ENCODE peak calls at places on chromosomes 7 and 10, in five cellular contexts. One of them, this sample, is unnamed.

GRCh38 chr10:31605846-31606543 is 287.0 kb downstream of the ZEB1 start:
- DNase-seq in iris pigment epithelial cell: no peak
- DNase-seq in left colon: no peak
- DNase-seq in progenitor cell of endocrine pancreas: no peak
- DNase-seq in brain microvascular endothelial cell: no peak
- DNase-seq in this sample: peak

GRCh38 chr10:88064608-88065383 is 201.4 kb downstream of the PTEN start:
- DNase-seq in iris pigment epithelial cell: peak
- DNase-seq in left colon: peak
- DNase-seq in progenitor cell of endocrine pancreas: no peak
- DNase-seq in brain microvascular endothelial cell: no peak
- DNase-seq in this sample: peak

GRCh38 chr7:367351-367841 is 77.4 kb downstream of the FOXL3 start:
- DNase-seq in iris pigment epithelial cell: no peak
- DNase-seq in left colon: no peak
- DNase-seq in progenitor cell of endocrine pancreas: no peak
- DNase-seq in brain microvascular endothelial cell: no peak
- DNase-seq in this sample: no peak

GRCh38 chr7:70923086-70923845 is 208.7 kb upstream of the GALNT17 start:
- DNase-seq in iris pigment epithelial cell: no peak
- DNase-seq in left colon: no peak
- DNase-seq in progenitor cell of endocrine pancreas: no peak
- DNase-seq in brain microvascular endothelial cell: no peak
- DNase-seq in this sample: no peak

GRCh38 chr7:55127622-55128081 is 108.8 kb downstream of the EGFR start:
- DNase-seq in iris pigment epithelial cell: peak
- DNase-seq in left colon: no peak
- DNase-seq in progenitor cell of endocrine pancreas: no peak
- DNase-seq in brain microvascular endothelial cell: peak
- DNase-seq in this sample: no peak

GRCh38 chr10:131964298-131964697 is 17.4 kb downstream of the BNIP3 start:
- DNase-seq in iris pigment epithelial cell: no peak
- DNase-seq in left colon: no peak
- DNase-seq in progenitor cell of endocrine pancreas: no peak
- DNase-seq in brain microvascular endothelial cell: no peak
- DNase-seq in this sample: no peak

GRCh38 chr7:33107136-33108066 is 1.8 kb downstream of the RP9 start:
- DNase-seq in iris pigment epithelial cell: peak
- DNase-seq in left colon: no peak
- DNase-seq in progenitor cell of endocrine pancreas: no peak
- DNase-seq in brain microvascular endothelial cell: peak
- DNase-seq in this sample: peak

GRCh38 chr7:55733584-55733983 is 129.0 kb downstream of the SEPTIN14 start:
- DNase-seq in iris pigment epithelial cell: peak
- DNase-seq in left colon: no peak
- DNase-seq in progenitor cell of endocrine pancreas: no peak
- DNase-seq in brain microvascular endothelial cell: no peak
- DNase-seq in this sample: no peak

GRCh38 chr10:97412891-97413304 is 11.8 kb upstream of the RRP12 start:
- DNase-seq in iris pigment epithelial cell: peak
- DNase-seq in left colon: no peak
- DNase-seq in progenitor cell of endocrine pancreas: no peak
- DNase-seq in brain microvascular endothelial cell: peak
- DNase-seq in this sample: no peak

GRCh38 chr10:132050191-132050590 is 15.6 kb upstream of the JAKMIP3 start:
- DNase-seq in iris pigment epithelial cell: no peak
- DNase-seq in left colon: no peak
- DNase-seq in progenitor cell of endocrine pancreas: no peak
- DNase-seq in brain microvascular endothelial cell: no peak
- DNase-seq in this sample: no peak

GRCh38 chr10:132705173-132705572 is 80.8 kb downstream of the NKX6-2 start:
- DNase-seq in iris pigment epithelial cell: no peak
- DNase-seq in left colon: peak
- DNase-seq in progenitor cell of endocrine pancreas: no peak
- DNase-seq in brain microvascular endothelial cell: no peak
- DNase-seq in this sample: no peak

GRCh38 chr10:58625070-58625469 is 112.4 kb downstream of the BICC1 start:
- DNase-seq in iris pigment epithelial cell: peak
- DNase-seq in left colon: no peak
- DNase-seq in progenitor cell of endocrine pancreas: no peak
- DNase-seq in brain microvascular endothelial cell: peak
- DNase-seq in this sample: peak

GRCh38 chr10:17179002-17179401 is 22.5 kb downstream of the TRDMT1 start:
- DNase-seq in iris pigment epithelial cell: peak
- DNase-seq in left colon: no peak
- DNase-seq in progenitor cell of endocrine pancreas: no peak
- DNase-seq in brain microvascular endothelial cell: peak
- DNase-seq in this sample: peak

GRCh38 chr10:111186385-111186784 is 109.6 kb downstream of the ADRA2A start:
- DNase-seq in iris pigment epithelial cell: no peak
- DNase-seq in left colon: no peak
- DNase-seq in progenitor cell of endocrine pancreas: no peak
- DNase-seq in brain microvascular endothelial cell: no peak
- DNase-seq in this sample: no peak

GRCh38 chr10:92822964-92823363 is 25.4 kb upstream of the EXOC6 start:
- DNase-seq in iris pigment epithelial cell: peak
- DNase-seq in left colon: no peak
- DNase-seq in progenitor cell of endocrine pancreas: no peak
- DNase-seq in brain microvascular endothelial cell: no peak
- DNase-seq in this sample: peak

GRCh38 chr7:74371381-74372059 is 82.2 kb upstream of the GTF2IRD1 start:
- DNase-seq in iris pigment epithelial cell: no peak
- DNase-seq in left colon: peak
- DNase-seq in progenitor cell of endocrine pancreas: no peak
- DNase-seq in brain microvascular endothelial cell: no peak
- DNase-seq in this sample: peak

GRCh38 chr7:104207348-104207730 is 474 bp downstream of the ORC5 start:
- DNase-seq in iris pigment epithelial cell: peak
- DNase-seq in left colon: no peak
- DNase-seq in progenitor cell of endocrine pancreas: no peak
- DNase-seq in brain microvascular endothelial cell: no peak
- DNase-seq in this sample: peak

GRCh38 chr10:124744688-124745055 is 494 bp upstream of the FAM53B start:
- DNase-seq in iris pigment epithelial cell: peak
- DNase-seq in left colon: no peak
- DNase-seq in progenitor cell of endocrine pancreas: no peak
- DNase-seq in brain microvascular endothelial cell: peak
- DNase-seq in this sample: peak

GRCh38 chr10:96313348-96313747 is 9.1 kb downstream of the DNTT start:
- DNase-seq in iris pigment epithelial cell: no peak
- DNase-seq in left colon: no peak
- DNase-seq in progenitor cell of endocrine pancreas: no peak
- DNase-seq in brain microvascular endothelial cell: no peak
- DNase-seq in this sample: no peak

GRCh38 chr7:13990319-13990983 is 985 bp upstream of the ETV1 start:
- DNase-seq in iris pigment epithelial cell: peak
- DNase-seq in left colon: peak
- DNase-seq in progenitor cell of endocrine pancreas: no peak
- DNase-seq in brain microvascular endothelial cell: peak
- DNase-seq in this sample: peak

GRCh38 chr10:63208981-63209380 is 75.9 kb downstream of the NRBF2 start:
- DNase-seq in iris pigment epithelial cell: peak
- DNase-seq in left colon: no peak
- DNase-seq in progenitor cell of endocrine pancreas: no peak
- DNase-seq in brain microvascular endothelial cell: peak
- DNase-seq in this sample: peak

GRCh38 chr10:50326757-50327701 is 75.7 kb upstream of the ASAH2 start:
- DNase-seq in iris pigment epithelial cell: peak
- DNase-seq in left colon: no peak
- DNase-seq in progenitor cell of endocrine pancreas: no peak
- DNase-seq in brain microvascular endothelial cell: peak
- DNase-seq in this sample: peak

GRCh38 chr7:77538186-77538907 is 1.3 kb downstream of the PTPN12 start:
- DNase-seq in iris pigment epithelial cell: peak
- DNase-seq in left colon: peak
- DNase-seq in progenitor cell of endocrine pancreas: peak
- DNase-seq in brain microvascular endothelial cell: peak
- DNase-seq in this sample: peak

GRCh38 chr7:108522780-108523179 is 3.2 kb downstream of the PNPLA8 start:
- DNase-seq in iris pigment epithelial cell: no peak
- DNase-seq in left colon: no peak
- DNase-seq in progenitor cell of endocrine pancreas: no peak
- DNase-seq in brain microvascular endothelial cell: no peak
- DNase-seq in this sample: no peak

GRCh38 chr10:97163646-97164535 is 21.9 kb downstream of the SLIT1 start:
- DNase-seq in iris pigment epithelial cell: no peak
- DNase-seq in left colon: no peak
- DNase-seq in progenitor cell of endocrine pancreas: no peak
- DNase-seq in brain microvascular endothelial cell: no peak
- DNase-seq in this sample: no peak

GRCh38 chr10:116253716-116254115 is 19.3 kb downstream of the GFRA1 start:
- DNase-seq in iris pigment epithelial cell: no peak
- DNase-seq in left colon: no peak
- DNase-seq in progenitor cell of endocrine pancreas: no peak
- DNase-seq in brain microvascular endothelial cell: no peak
- DNase-seq in this sample: no peak

GRCh38 chr7:99146979-99147378 is 3.1 kb upstream of the SMURF1 start:
- DNase-seq in iris pigment epithelial cell: no peak
- DNase-seq in left colon: no peak
- DNase-seq in progenitor cell of endocrine pancreas: no peak
- DNase-seq in brain microvascular endothelial cell: no peak
- DNase-seq in this sample: no peak

GRCh38 chr7:51244053-51244452 is 72.6 kb downstream of the COBL start:
- DNase-seq in iris pigment epithelial cell: no peak
- DNase-seq in left colon: no peak
- DNase-seq in progenitor cell of endocrine pancreas: no peak
- DNase-seq in brain microvascular endothelial cell: no peak
- DNase-seq in this sample: no peak

GRCh38 chr7:101486764-101487458 is 124.2 kb downstream of the COL26A1 start:
- DNase-seq in iris pigment epithelial cell: no peak
- DNase-seq in left colon: no peak
- DNase-seq in progenitor cell of endocrine pancreas: no peak
- DNase-seq in brain microvascular endothelial cell: no peak
- DNase-seq in this sample: peak

GRCh38 chr7:78499966-78500365 is 701.4 kb downstream of the PHTF2 start:
- DNase-seq in iris pigment epithelial cell: peak
- DNase-seq in left colon: no peak
- DNase-seq in progenitor cell of endocrine pancreas: no peak
- DNase-seq in brain microvascular endothelial cell: no peak
- DNase-seq in this sample: peak

GRCh38 chr10:95236068-95236903 is 42.2 kb downstream of the ACSM6 start:
- DNase-seq in iris pigment epithelial cell: peak
- DNase-seq in left colon: no peak
- DNase-seq in progenitor cell of endocrine pancreas: no peak
- DNase-seq in brain microvascular endothelial cell: no peak
- DNase-seq in this sample: peak

GRCh38 chr7:68706291-68706690 is 892.0 kb upstream of the AUTS2 start:
- DNase-seq in iris pigment epithelial cell: peak
- DNase-seq in left colon: no peak
- DNase-seq in progenitor cell of endocrine pancreas: no peak
- DNase-seq in brain microvascular endothelial cell: peak
- DNase-seq in this sample: peak

GRCh38 chr7:151378496-151379192 is 31.2 kb downstream of the WDR86 start:
- DNase-seq in iris pigment epithelial cell: no peak
- DNase-seq in left colon: no peak
- DNase-seq in progenitor cell of endocrine pancreas: no peak
- DNase-seq in brain microvascular endothelial cell: no peak
- DNase-seq in this sample: no peak